ENCODE peak calls at places on chromosomes 1 and 21, in five cellular contexts. H is right atrium auricular region, B is occipital lobe, F is dorsolateral prefrontal cortex, D is activated T-cell treated with anti-CD3 and anti-CD28 coated beads for 24 hours. N is an unnamed sample.
A peak's percentile ranks its signal among the peaks of the same experiment; 100 is the strongest.

GRCh38 chr1:203528098-203528497 is 34.1 kb downstream of the OPTC start:
- DNase-seq in H (no peak), B (no peak), F (no peak), D (no peak), N (no peak)

GRCh38 chr1:12604114-12604874 is 13.7 kb downstream of the DHRS3 start:
- DNase-seq in H (peak; percentile 86), B (no peak), F (no peak), D (peak; percentile 65), N (no peak)

GRCh38 chr1:15428815-15429435 is 9.3 kb upstream of the CTRC start:
- DNase-seq in H (no peak), B (no peak), F (no peak), D (no peak), N (no peak)

GRCh38 chr21:31282095-31282709 is 61.9 kb downstream of the TIAM1 start:
- DNase-seq in H (peak; percentile 71), B (no peak), F (no peak), D (no peak), N (no peak)

GRCh38 chr1:19476440-19477190 is 8.7 kb downstream of the CAPZB start:
- DNase-seq in H (no peak), B (no peak), F (no peak), D (no peak), N (no peak)

GRCh38 chr1:234994411-234995295 is 134.0 kb downstream of the TOMM20 start:
- DNase-seq in H (no peak), B (no peak), F (no peak), D (no peak), N (no peak)

GRCh38 chr1:236275586-236275985 is 6.2 kb downstream of the ERO1B start:
- DNase-seq in H (no peak), B (no peak), F (no peak), D (no peak), N (no peak)

GRCh38 chr21:34029724-34030528 is 43.5 kb upstream of the MRPS6 start:
- DNase-seq in H (peak; percentile 66), B (peak; percentile 50), F (peak; percentile 42), D (peak; percentile 30), N (no peak)

GRCh38 chr1:92754000-92754787 is 30.7 kb downstream of the EVI5 start:
- DNase-seq in H (no peak), B (no peak), F (no peak), D (no peak), N (no peak)

GRCh38 chr1:156750932-156751723 is at the start of gene HDGF:
- DNase-seq in H (no peak), B (no peak), F (peak; percentile 47), D (no peak), N (no peak)

GRCh38 chr1:41900611-41901444 is 17.9 kb downstream of the HIVEP3 start:
- DNase-seq in H (no peak), B (no peak), F (no peak), D (no peak), N (no peak)

GRCh38 chr21:39175154-39175553 is 8.1 kb downstream of the PSMG1 start:
- DNase-seq in H (no peak), B (no peak), F (no peak), D (no peak), N (no peak)

GRCh38 chr1:217063065-217063908 is 340.1 kb upstream of the ESRRG start:
- DNase-seq in H (no peak), B (no peak), F (no peak), D (no peak), N (no peak)

GRCh38 chr1:110962892-110963665 is 643 bp downstream of the LRIF1 start:
- DNase-seq in H (peak; percentile 63), B (peak; percentile 15), F (peak; percentile 42), D (peak; percentile 35), N (peak; percentile 53)

GRCh38 chr21:29640233-29640554 is 299.6 kb downstream of the GRIK1 start:
- DNase-seq in H (no peak), B (no peak), F (no peak), D (no peak), N (no peak)

GRCh38 chr1:113835686-113836290 is 23.5 kb upstream of the RSBN1 start:
- DNase-seq in H (no peak), B (no peak), F (no peak), D (no peak), N (peak; percentile 41)

GRCh38 chr21:43956667-43957030 is 55.5 kb upstream of the TRAPPC10 start:
- DNase-seq in H (no peak), B (no peak), F (no peak), D (no peak), N (no peak)

GRCh38 chr1:25501235-25502058 is 42.0 kb upstream of the LDLRAP1 start:
- DNase-seq in H (peak; percentile 28), B (no peak), F (no peak), D (no peak), N (no peak)

GRCh38 chr1:41580021-41580420 is 95.5 kb upstream of the EDN2 start:
- DNase-seq in H (no peak), B (no peak), F (no peak), D (no peak), N (no peak)

GRCh38 chr1:237677979-237678378 is 212.7 kb downstream of the ZP4 start:
- DNase-seq in H (no peak), B (no peak), F (no peak), D (no peak), N (no peak)

GRCh38 chr1:209387969-209388329 is 195.6 kb upstream of the CAMK1G start:
- DNase-seq in H (no peak), B (no peak), F (no peak), D (no peak), N (no peak)

GRCh38 chr21:35825370-35825769 is 235.0 kb downstream of the SETD4 start:
- DNase-seq in H (no peak), B (no peak), F (no peak), D (no peak), N (no peak)

GRCh38 chr1:92419642-92420041 is 67.1 kb downstream of the GFI1 start:
- DNase-seq in H (no peak), B (no peak), F (no peak), D (no peak), N (no peak)

GRCh38 chr1:176033879-176034278 is 173.2 kb downstream of the COP1 start:
- DNase-seq in H (no peak), B (no peak), F (no peak), D (no peak), N (no peak)

GRCh38 chr1:186326009-186326408 is 49.0 kb downstream of the TPR start:
- DNase-seq in H (no peak), B (no peak), F (no peak), D (no peak), N (no peak)

GRCh38 chr1:22352896-22353295 is 98.8 kb upstream of the ZBTB40 start:
- DNase-seq in H (no peak), B (no peak), F (no peak), D (no peak), N (no peak)

GRCh38 chr1:86567341-86567740 is 20.5 kb downstream of the CLCA4 start:
- DNase-seq in H (no peak), B (no peak), F (no peak), D (no peak), N (no peak)

GRCh38 chr1:230031131-230031530 is 35.9 kb upstream of the GALNT2 start:
- DNase-seq in H (no peak), B (no peak), F (no peak), D (no peak), N (no peak)

GRCh38 chr1:5686195-5686594 is 306.0 kb downstream of the NPHP4 start:
- DNase-seq in H (no peak), B (no peak), F (no peak), D (no peak), N (no peak)

GRCh38 chr1:110042981-110043380 is 8.6 kb downstream of the STRIP1 start:
- DNase-seq in H (no peak), B (no peak), F (no peak), D (no peak), N (no peak)